ENCODE peak calls at places on chromosomes 13 and 19, in four cellular contexts. J is iris pigment epithelial cell, D is T-helper 9 cell, N is lung microvascular endothelial cell. M is an unnamed sample.

GRCh38 chr19:35557539-35558399 is 5.7 kb downstream of the ATP4A start:
- DNase-seq in J (peak; percentile 56), D (peak; percentile 40), N (peak; percentile 61), M (peak; percentile 25)

GRCh38 chr19:18785179-18786124 is 5.7 kb downstream of the COMP start:
- DNase-seq in J (peak; percentile 52), D (peak; percentile 56), N (peak; percentile 55), M (no peak)

GRCh38 chr19:11736696-11737095 is 2.0 kb downstream of the ZNF823 start:
- DNase-seq in J (peak; percentile 27), D (no peak), N (no peak), M (no peak)

GRCh38 chr13:50119593-50119992 is 104.3 kb downstream of the KCNRG start:
- DNase-seq in J (peak; percentile 62), D (no peak), N (no peak), M (no peak)

GRCh38 chr13:31918707-31919106 is 112.9 kb upstream of the FRY start:
- DNase-seq in J (no peak), D (no peak), N (no peak), M (no peak)

GRCh38 chr13:30274083-30274482 is 33.3 kb downstream of the KATNAL1 start:
- DNase-seq in J (no peak), D (no peak), N (no peak), M (no peak)

GRCh38 chr13:109669956-109670355 is 116.4 kb downstream of the IRS2 start:
- DNase-seq in J (no peak), D (no peak), N (no peak), M (no peak)

GRCh38 chr19:5103061-5103701 is 134.3 kb downstream of the KDM4B start:
- DNase-seq in J (peak; percentile 18), D (no peak), N (peak; percentile 74), M (peak; percentile 57)

GRCh38 chr19:45439569-45440258 is 16.0 kb upstream of the ERCC1 start:
- DNase-seq in J (peak; percentile 78), D (peak; percentile 80), N (peak; percentile 78), M (peak; percentile 53)

GRCh38 chr13:52345048-52345447 is 60.9 kb downstream of the THSD1 start:
- DNase-seq in J (peak; percentile 61), D (no peak), N (peak; percentile 5), M (peak; percentile 50)

GRCh38 chr19:17183858-17184271 is 31.3 kb upstream of the USE1 start:
- DNase-seq in J (no peak), D (no peak), N (no peak), M (no peak)

GRCh38 chr19:33492951-33493350 is 28.6 kb downstream of the PEPD start:
- DNase-seq in J (no peak), D (no peak), N (no peak), M (no peak)

GRCh38 chr13:77928909-77929308 is 10.3 kb upstream of the EDNRB start:
- DNase-seq in J (no peak), D (no peak), N (peak; percentile 83), M (no peak)

GRCh38 chr13:64078480-64078936 is 2662.9 kb upstream of the PCDH20 start:
- DNase-seq in J (no peak), D (no peak), N (no peak), M (no peak)

GRCh38 chr13:90562388-90562787 is 785.1 kb upstream of the MIR17HG start:
- DNase-seq in J (no peak), D (no peak), N (no peak), M (no peak)

GRCh38 chr19:53662209-53662608 is 30.4 kb downstream of the DPRX start:
- DNase-seq in J (no peak), D (no peak), N (no peak), M (no peak)

GRCh38 chr13:30153871-30154426 is 153.4 kb downstream of the KATNAL1 start:
- DNase-seq in J (peak; percentile 44), D (no peak), N (no peak), M (no peak)

GRCh38 chr13:57629821-57630235 is 1.7 kb upstream of the PCDH17 start:
- DNase-seq in J (peak; percentile 76), D (peak; percentile 27), N (peak; percentile 85), M (peak; percentile 87)

GRCh38 chr13:113651511-113652403 is 6.2 kb downstream of the ATP4B start:
- DNase-seq in J (no peak), D (no peak), N (no peak), M (no peak)

GRCh38 chr19:51607920-51608562 is 22.2 kb downstream of the SIGLEC5 start:
- DNase-seq in J (peak; percentile 69), D (peak; percentile 42), N (peak; percentile 87), M (peak; percentile 24)

GRCh38 chr19:36488816-36489138 is 584 bp downstream of the ZNF566 start:
- DNase-seq in J (no peak), D (no peak), N (peak; percentile 40), M (no peak)

GRCh38 chr13:47708386-47708785 is 292.7 kb downstream of the SUCLA2 start:
- DNase-seq in J (peak; percentile 46), D (no peak), N (no peak), M (peak; percentile 43)

GRCh38 chr19:52658595-52658994 is 20.4 kb upstream of the ZNF83 start:
- DNase-seq in J (no peak), D (no peak), N (no peak), M (no peak)

GRCh38 chr19:55940306-55940705 is 7.3 kb upstream of the NLRP8 start:
- DNase-seq in J (no peak), D (no peak), N (no peak), M (no peak)

GRCh38 chr13:97696921-97697320 is 256.6 kb upstream of the IPO5 start:
- DNase-seq in J (no peak), D (no peak), N (no peak), M (no peak)

GRCh38 chr19:50889638-50890037 is 16.4 kb downstream of the KLK2 start:
- DNase-seq in J (no peak), D (no peak), N (no peak), M (no peak)

GRCh38 chr13:30796132-30796832 is 60.9 kb downstream of the ALOX5AP start:
- DNase-seq in J (peak; percentile 74), D (no peak), N (no peak), M (peak; percentile 72)

GRCh38 chr13:44578064-44578394 is 1.9 kb upstream of the TSC22D1 start:
- DNase-seq in J (no peak), D (no peak), N (no peak), M (no peak)

GRCh38 chr13:30290812-30291436 is 16.4 kb downstream of the KATNAL1 start:
- DNase-seq in J (no peak), D (no peak), N (no peak), M (no peak)

GRCh38 chr19:39514840-39515550 is at the start of gene SELENOV:
- DNase-seq in J (no peak), D (no peak), N (no peak), M (no peak)

GRCh38 chr19:50357178-50358100 is 8.0 kb downstream of the NAPSA start:
- DNase-seq in J (peak; percentile 53), D (peak; percentile 79), N (peak; percentile 69), M (peak; percentile 26)

GRCh38 chr19:48196933-48197665 is 26.6 kb downstream of the ZSWIM9 start:
- DNase-seq in J (no peak), D (no peak), N (peak; percentile 58), M (no peak)

GRCh38 chr13:99323488-99323887 is 16.3 kb upstream of the GPR183 start:
- DNase-seq in J (peak; percentile 36), D (no peak), N (no peak), M (peak; percentile 77)

M was measured in astrocyte.